ENCODE peak calls at places on chromosomes 6 and 20, in six cellular contexts. N is NCI-H1105 treated with DMSO at 0.1 percent for 48 hours; X is colonic mucosa; F is Kasumi-1; C is naive thymus-derived CD4-positive, alpha-beta T cell; Y is NCI-H2081. L is an unnamed sample.

GRCh38 chr6:144897441-144897921 is 612.3 kb downstream of the UTRN start:
- DNase-seq in N (no peak), X (peak; percentile 28), F (no peak), C (no peak), Y (no peak), L (no peak)

GRCh38 chr6:110185879-110186278 is 5.7 kb downstream of the CDC40 start:
- DNase-seq in N (no peak), X (no peak), F (no peak), C (no peak), Y (no peak), L (no peak)

GRCh38 chr6:129744201-129744879 is 34.4 kb upstream of the ARHGAP18 start:
- DNase-seq in N (peak; percentile 54), X (peak; percentile 23), F (no peak), C (no peak), Y (no peak), L (no peak)

GRCh38 chr6:81749704-81750103 is 2.8 kb downstream of the TENT5A start:
- DNase-seq in N (peak; percentile 78), X (no peak), F (peak; percentile 59), C (no peak), Y (no peak), L (no peak)

GRCh38 chr6:138647006-138647405 is 126.6 kb upstream of the CCDC28A start:
- DNase-seq in N (no peak), X (no peak), F (no peak), C (no peak), Y (no peak), L (no peak)

GRCh38 chr20:63346131-63347080 is 14.7 kb downstream of the CHRNA4 start:
- DNase-seq in N (no peak), X (no peak), F (no peak), C (no peak), Y (no peak), L (no peak)

GRCh38 chr6:94956910-94957309 is 620.4 kb upstream of the MANEA start:
- DNase-seq in N (peak; percentile 18), X (no peak), F (no peak), C (no peak), Y (peak; percentile 29), L (no peak)

GRCh38 chr6:4774715-4775590 is 1.3 kb upstream of the CDYL start:
- DNase-seq in N (peak; percentile 65), X (peak; percentile 47), F (peak; percentile 47), C (peak; percentile 26), Y (no peak), L (peak; percentile 44)

L was measured in transverse colon.